ENCODE peak calls at places on chromosomes 1 and 21, in ten cellular contexts. E is PC-9; H is foreskin fibroblast; J is stimulated activated CD8-positive, alpha-beta memory T cell treated with anti-CD3 and anti-CD28 coated beads, Interleukin-7, amount 100 ng/mL, for 1 hour; C is DMS53; N is HEK293T; O is HT1080; Z is amygdala; A is stomach; M is heart right ventricle. P is an unnamed sample.
A peak's percentile ranks its signal among the peaks of the same experiment; 100 is the strongest.

GRCh38 chr1:243233908-243234307 is 21.2 kb downstream of the CEP170 start:
- DNase-seq in E (no peak), H (peak; percentile 87), J (no peak), C (no peak), N (no peak), O (no peak), Z (no peak), A (no peak), M (no peak), P (no peak)

GRCh38 chr1:58409826-58410225 is 136.7 kb downstream of the OMA1 start:
- DNase-seq in E (no peak), H (peak; percentile 53), J (no peak), C (no peak), N (no peak), O (peak; percentile 32), Z (no peak), A (no peak), M (no peak), P (no peak)

GRCh38 chr21:36337099-36337509 is 17.1 kb downstream of the MORC3 start:
- DNase-seq in E (no peak), H (peak; percentile 78), J (no peak), C (no peak), N (no peak), O (peak; percentile 78), Z (no peak), A (no peak), M (no peak), P (no peak)

GRCh38 chr1:3717041-3717714 is 35.1 kb upstream of the CCDC27 start:
- DNase-seq in E (no peak), H (no peak), J (no peak), C (no peak), N (no peak), O (no peak), Z (no peak), A (no peak), M (no peak), P (no peak)

GRCh38 chr1:220077887-220078286 is 11.7 kb downstream of the BPNT1 start:
- DNase-seq in E (no peak), H (no peak), J (no peak), C (no peak), N (no peak), O (no peak), Z (no peak), A (no peak), M (no peak), P (no peak)

GRCh38 chr1:21749859-21750468 is 33.0 kb downstream of the USP48 start:
- DNase-seq in E (no peak), H (no peak), J (no peak), C (no peak), N (no peak), O (no peak), Z (no peak), A (no peak), M (no peak), P (no peak)

GRCh38 chr1:6082430-6082971 is 36.8 kb downstream of the KCNAB2 start:
- DNase-seq in E (no peak), H (peak; percentile 58), J (no peak), C (peak; percentile 30), N (peak; percentile 39), O (no peak), Z (peak; percentile 16), A (no peak), M (no peak), P (no peak)

GRCh38 chr1:109485001-109485400 is 1.3 kb downstream of the ATXN7L2 start:
- DNase-seq in E (no peak), H (peak; percentile 36), J (no peak), C (peak; percentile 15), N (no peak), O (peak; percentile 24), Z (no peak), A (no peak), M (no peak), P (no peak)

GRCh38 chr1:3055051-3055450 is 14.0 kb upstream of the PRDM16 start:
- DNase-seq in E (no peak), H (no peak), J (no peak), C (no peak), N (no peak), O (no peak), Z (no peak), A (peak; percentile 21), M (no peak), P (no peak)

GRCh38 chr1:21674957-21675356 is 5.8 kb upstream of the RAP1GAP start:
- DNase-seq in E (no peak), H (peak; percentile 60), J (no peak), C (no peak), N (no peak), O (no peak), Z (no peak), A (no peak), M (no peak), P (no peak)

GRCh38 chr21:41411449-41412089 is 14.5 kb upstream of the MX1 start:
- DNase-seq in E (no peak), H (no peak), J (no peak), C (peak; percentile 48), N (no peak), O (peak; percentile 45), Z (no peak), A (peak; percentile 74), M (peak; percentile 43), P (no peak)

GRCh38 chr1:233885196-233886028 is 19.1 kb upstream of the SLC35F3 start:
- DNase-seq in E (no peak), H (no peak), J (no peak), C (no peak), N (no peak), O (peak; percentile 81), Z (no peak), A (no peak), M (no peak), P (no peak)

GRCh38 chr1:160117300-160117699 is 1.7 kb downstream of the ATP1A2 start:
- DNase-seq in E (no peak), H (no peak), J (no peak), C (no peak), N (no peak), O (no peak), Z (no peak), A (no peak), M (no peak), P (no peak)

GRCh38 chr1:209238356-209238755 is 345.2 kb upstream of the CAMK1G start:
- DNase-seq in E (no peak), H (no peak), J (no peak), C (no peak), N (no peak), O (peak; percentile 79), Z (no peak), A (no peak), M (no peak), P (no peak)

GRCh38 chr1:67150931-67151330 is 15.3 kb upstream of the IL23R start:
- DNase-seq in E (no peak), H (no peak), J (no peak), C (no peak), N (no peak), O (no peak), Z (no peak), A (no peak), M (no peak), P (no peak)

GRCh38 chr1:221878134-221878533 is 136.2 kb upstream of the DUSP10 start:
- DNase-seq in E (no peak), H (no peak), J (no peak), C (no peak), N (no peak), O (peak; percentile 40), Z (no peak), A (no peak), M (no peak), P (no peak)

GRCh38 chr1:24347159-24347931 is 28.2 kb downstream of the GRHL3 start:
- DNase-seq in E (no peak), H (no peak), J (no peak), C (no peak), N (no peak), O (no peak), Z (no peak), A (no peak), M (no peak), P (no peak)

GRCh38 chr1:40161125-40161887 is at the start of gene RLF:
- DNase-seq in E (peak; percentile 95), H (peak; percentile 98), J (peak; percentile 91), C (peak; percentile 98), N (peak; percentile 94), O (peak; percentile 95), Z (peak; percentile 96), A (peak; percentile 96), M (peak; percentile 94), P (peak; percentile 92)

GRCh38 chr1:160708118-160708517 is 3.5 kb downstream of the CD48 start:
- DNase-seq in E (no peak), H (no peak), J (no peak), C (no peak), N (no peak), O (no peak), Z (no peak), A (no peak), M (no peak), P (no peak)

GRCh38 chr1:228039504-228039903 is 32.7 kb downstream of the WNT3A start:
- DNase-seq in E (no peak), H (no peak), J (no peak), C (no peak), N (no peak), O (no peak), Z (no peak), A (peak; percentile 0), M (no peak), P (no peak)

GRCh38 chr1:210441028-210441427 is 112.3 kb downstream of the HHAT start:
- DNase-seq in E (no peak), H (no peak), J (no peak), C (no peak), N (no peak), O (no peak), Z (no peak), A (no peak), M (no peak), P (no peak)

GRCh38 chr1:23149110-23149509 is 19.5 kb downstream of the LUZP1 start:
- DNase-seq in E (no peak), H (no peak), J (no peak), C (peak; percentile 36), N (no peak), O (no peak), Z (no peak), A (no peak), M (no peak), P (no peak)